ENCODE peak calls at places on chromosomes 16 and 17, in seven cellular contexts. One of them, this sample, is unnamed.

GRCh38 chr17:73697872-73698271 is 53.6 kb upstream of the SDK2 start:
- DNase-seq in neuronal stem cell: no peak
- DNase-seq in H1: peak
- DNase-seq in mesendoderm: peak
- DNase-seq in IMR-90: no peak
- DNase-seq in H9: peak
- DNase-seq in trophoblast cell: no peak
- DNase-seq in this sample: no peak

GRCh38 chr17:43534909-43535308 is 11.2 kb downstream of the ETV4 start:
- DNase-seq in IMR-90: no peak
- DNase-seq in mesendoderm: no peak
- DNase-seq in H9: no peak
- DNase-seq in H1: no peak
- DNase-seq in trophoblast cell: no peak
- DNase-seq in neuronal stem cell: no peak
- DNase-seq in this sample: no peak

GRCh38 chr16:82653550-82654511 is 27.1 kb downstream of the CDH13 start:
- DNase-seq in trophoblast cell: no peak
- DNase-seq in neuronal stem cell: no peak
- DNase-seq in H1: no peak
- DNase-seq in H9: no peak
- DNase-seq in IMR-90: peak
- DNase-seq in mesendoderm: peak
- DNase-seq in this sample: peak

GRCh38 chr16:4674926-4675530 is 18.3 kb upstream of the NUDT16L1 start:
- DNase-seq in IMR-90: no peak
- DNase-seq in mesendoderm: no peak
- DNase-seq in H1: no peak
- DNase-seq in H9: no peak
- DNase-seq in neuronal stem cell: no peak
- DNase-seq in trophoblast cell: no peak
- DNase-seq in this sample: no peak

GRCh38 chr17:7046127-7046724 is 2.3 kb upstream of the SLC16A11 start:
- DNase-seq in H1: peak
- DNase-seq in H9: peak
- DNase-seq in mesendoderm: peak
- DNase-seq in neuronal stem cell: no peak
- DNase-seq in trophoblast cell: peak
- DNase-seq in IMR-90: no peak
- DNase-seq in this sample: peak

GRCh38 chr17:71757956-71758355 is 362.9 kb upstream of the SOX9 start:
- DNase-seq in H1: no peak
- DNase-seq in neuronal stem cell: no peak
- DNase-seq in IMR-90: no peak
- DNase-seq in mesendoderm: no peak
- DNase-seq in trophoblast cell: no peak
- DNase-seq in H9: no peak
- DNase-seq in this sample: no peak

GRCh38 chr17:6279659-6280058 is 155.3 kb downstream of the AIPL1 start:
- DNase-seq in IMR-90: no peak
- DNase-seq in neuronal stem cell: no peak
- DNase-seq in trophoblast cell: peak
- DNase-seq in mesendoderm: peak
- DNase-seq in H1: peak
- DNase-seq in H9: peak
- DNase-seq in this sample: no peak

GRCh38 chr17:75155191-75155601 is 884 bp upstream of the JPT1 start:
- DNase-seq in neuronal stem cell: no peak
- DNase-seq in H9: peak
- DNase-seq in H1: no peak
- DNase-seq in mesendoderm: peak
- DNase-seq in trophoblast cell: peak
- DNase-seq in IMR-90: no peak
- DNase-seq in this sample: peak

GRCh38 chr16:84347161-84347560 is 21.2 kb upstream of the ATP2C2 start:
- DNase-seq in H1: no peak
- DNase-seq in neuronal stem cell: no peak
- DNase-seq in trophoblast cell: no peak
- DNase-seq in mesendoderm: no peak
- DNase-seq in H9: no peak
- DNase-seq in IMR-90: no peak
- DNase-seq in this sample: no peak

GRCh38 chr17:58181796-58182195 is 10.7 kb upstream of the EPX start:
- DNase-seq in H9: no peak
- DNase-seq in mesendoderm: no peak
- DNase-seq in IMR-90: no peak
- DNase-seq in neuronal stem cell: no peak
- DNase-seq in trophoblast cell: no peak
- DNase-seq in H1: no peak
- DNase-seq in this sample: no peak

GRCh38 chr16:86355538-86355937 is 154.8 kb upstream of the FOXF1 start:
- DNase-seq in trophoblast cell: no peak
- DNase-seq in H9: no peak
- DNase-seq in H1: no peak
- DNase-seq in IMR-90: peak
- DNase-seq in neuronal stem cell: no peak
- DNase-seq in mesendoderm: no peak
- DNase-seq in this sample: peak

GRCh38 chr17:65181237-65182061 is 44.3 kb downstream of the RGS9 start:
- DNase-seq in IMR-90: no peak
- DNase-seq in mesendoderm: no peak
- DNase-seq in H1: no peak
- DNase-seq in H9: no peak
- DNase-seq in neuronal stem cell: no peak
- DNase-seq in trophoblast cell: no peak
- DNase-seq in this sample: no peak

GRCh38 chr16:87918314-87918713 is 18.0 kb downstream of the CA5A start:
- DNase-seq in trophoblast cell: no peak
- DNase-seq in IMR-90: no peak
- DNase-seq in mesendoderm: no peak
- DNase-seq in H1: no peak
- DNase-seq in neuronal stem cell: no peak
- DNase-seq in H9: no peak
- DNase-seq in this sample: no peak

GRCh38 chr16:85090873-85091521 is 21.3 kb downstream of the CIBAR2 start:
- DNase-seq in H9: no peak
- DNase-seq in IMR-90: no peak
- DNase-seq in neuronal stem cell: no peak
- DNase-seq in mesendoderm: no peak
- DNase-seq in H1: no peak
- DNase-seq in trophoblast cell: no peak
- DNase-seq in this sample: peak

GRCh38 chr17:19016297-19016696 is 11.7 kb upstream of the FAM83G start:
- DNase-seq in H9: no peak
- DNase-seq in IMR-90: no peak
- DNase-seq in neuronal stem cell: no peak
- DNase-seq in trophoblast cell: no peak
- DNase-seq in mesendoderm: no peak
- DNase-seq in H1: no peak
- DNase-seq in this sample: no peak

GRCh38 chr17:57532556-57532955 is 212.5 kb downstream of the CCDC182 start:
- DNase-seq in trophoblast cell: no peak
- DNase-seq in neuronal stem cell: no peak
- DNase-seq in H9: no peak
- DNase-seq in IMR-90: no peak
- DNase-seq in H1: no peak
- DNase-seq in mesendoderm: no peak
- DNase-seq in this sample: no peak

GRCh38 chr17:19415806-19416775 is 5.1 kb downstream of the RNF112 start:
- DNase-seq in H9: no peak
- DNase-seq in mesendoderm: no peak
- DNase-seq in trophoblast cell: no peak
- DNase-seq in IMR-90: no peak
- DNase-seq in H1: no peak
- DNase-seq in neuronal stem cell: no peak
- DNase-seq in this sample: no peak

GRCh38 chr16:5571446-5571845 is 473.9 kb upstream of the EEF2KMT start:
- DNase-seq in H9: no peak
- DNase-seq in trophoblast cell: no peak
- DNase-seq in IMR-90: no peak
- DNase-seq in neuronal stem cell: no peak
- DNase-seq in mesendoderm: no peak
- DNase-seq in H1: no peak
- DNase-seq in this sample: no peak

GRCh38 chr17:39178516-39178915 is 12.6 kb upstream of the ARL5C start:
- DNase-seq in H1: no peak
- DNase-seq in mesendoderm: no peak
- DNase-seq in neuronal stem cell: no peak
- DNase-seq in IMR-90: no peak
- DNase-seq in trophoblast cell: no peak
- DNase-seq in H9: no peak
- DNase-seq in this sample: peak

GRCh38 chr17:33777674-33778073 is 477.4 kb upstream of the CCL2 start:
- DNase-seq in H1: no peak
- DNase-seq in trophoblast cell: no peak
- DNase-seq in mesendoderm: no peak
- DNase-seq in H9: no peak
- DNase-seq in IMR-90: no peak
- DNase-seq in neuronal stem cell: no peak
- DNase-seq in this sample: no peak

GRCh38 chr17:65037157-65037556 is 19.4 kb downstream of the GNA13 start:
- DNase-seq in IMR-90: no peak
- DNase-seq in neuronal stem cell: no peak
- DNase-seq in H1: no peak
- DNase-seq in trophoblast cell: no peak
- DNase-seq in mesendoderm: no peak
- DNase-seq in H9: no peak
- DNase-seq in this sample: no peak

GRCh38 chr16:8621221-8621571 is 302 bp upstream of the METTL22 start:
- DNase-seq in H9: no peak
- DNase-seq in mesendoderm: no peak
- DNase-seq in trophoblast cell: no peak
- DNase-seq in H1: no peak
- DNase-seq in neuronal stem cell: no peak
- DNase-seq in IMR-90: no peak
- DNase-seq in this sample: no peak
- H2BK5ac ChIP-seq in H9: no peak
- H2BK5ac ChIP-seq in mesendoderm: no peak
- H2BK5ac ChIP-seq in trophoblast cell: no peak
- H2BK5ac ChIP-seq in H1: peak
- H2BK5ac ChIP-seq in neuronal stem cell: no peak
- H2BK5ac ChIP-seq in IMR-90: no peak
- H2BK5ac ChIP-seq in this sample: no peak

GRCh38 chr17:59487161-59487873 is 78.1 kb upstream of the DHX40 start:
- DNase-seq in mesendoderm: no peak
- DNase-seq in H9: no peak
- DNase-seq in neuronal stem cell: no peak
- DNase-seq in H1: no peak
- DNase-seq in trophoblast cell: no peak
- DNase-seq in IMR-90: no peak
- DNase-seq in this sample: no peak
- H2BK5ac ChIP-seq in mesendoderm: no peak
- H2BK5ac ChIP-seq in H9: no peak
- H2BK5ac ChIP-seq in neuronal stem cell: no peak
- H2BK5ac ChIP-seq in H1: no peak
- H2BK5ac ChIP-seq in trophoblast cell: no peak
- H2BK5ac ChIP-seq in IMR-90: no peak
- H2BK5ac ChIP-seq in this sample: no peak

GRCh38 chr17:29667969-29668368 is 45.3 kb upstream of the CORO6 start:
- DNase-seq in H1: no peak
- DNase-seq in trophoblast cell: no peak
- DNase-seq in H9: no peak
- DNase-seq in mesendoderm: peak
- DNase-seq in neuronal stem cell: no peak
- DNase-seq in IMR-90: no peak
- DNase-seq in this sample: no peak
- H2BK5ac ChIP-seq in H1: no peak
- H2BK5ac ChIP-seq in trophoblast cell: no peak
- H2BK5ac ChIP-seq in H9: no peak
- H2BK5ac ChIP-seq in mesendoderm: no peak
- H2BK5ac ChIP-seq in neuronal stem cell: no peak
- H2BK5ac ChIP-seq in IMR-90: no peak
- H2BK5ac ChIP-seq in this sample: no peak

GRCh38 chr17:81417879-81418709 is 22.8 kb downstream of the BAHCC1 start:
- DNase-seq in trophoblast cell: no peak
- DNase-seq in mesendoderm: no peak
- DNase-seq in H1: no peak
- DNase-seq in IMR-90: no peak
- DNase-seq in H9: no peak
- DNase-seq in neuronal stem cell: no peak
- DNase-seq in this sample: no peak

GRCh38 chr17:81415681-81416080 is 20.4 kb downstream of the BAHCC1 start:
- DNase-seq in H9: no peak
- DNase-seq in trophoblast cell: no peak
- DNase-seq in H1: no peak
- DNase-seq in neuronal stem cell: no peak
- DNase-seq in IMR-90: no peak
- DNase-seq in mesendoderm: no peak
- DNase-seq in this sample: no peak

GRCh38 chr17:81414751-81415516 is 19.7 kb downstream of the BAHCC1 start:
- DNase-seq in H9: no peak
- DNase-seq in H1: no peak
- DNase-seq in mesendoderm: no peak
- DNase-seq in neuronal stem cell: no peak
- DNase-seq in trophoblast cell: no peak
- DNase-seq in IMR-90: no peak
- DNase-seq in this sample: no peak

GRCh38 chr17:81417049-81417878 is 22.0 kb downstream of the BAHCC1 start:
- DNase-seq in mesendoderm: no peak
- DNase-seq in trophoblast cell: no peak
- DNase-seq in neuronal stem cell: no peak
- DNase-seq in H9: no peak
- DNase-seq in IMR-90: no peak
- DNase-seq in H1: no peak
- DNase-seq in this sample: no peak

DNA sequence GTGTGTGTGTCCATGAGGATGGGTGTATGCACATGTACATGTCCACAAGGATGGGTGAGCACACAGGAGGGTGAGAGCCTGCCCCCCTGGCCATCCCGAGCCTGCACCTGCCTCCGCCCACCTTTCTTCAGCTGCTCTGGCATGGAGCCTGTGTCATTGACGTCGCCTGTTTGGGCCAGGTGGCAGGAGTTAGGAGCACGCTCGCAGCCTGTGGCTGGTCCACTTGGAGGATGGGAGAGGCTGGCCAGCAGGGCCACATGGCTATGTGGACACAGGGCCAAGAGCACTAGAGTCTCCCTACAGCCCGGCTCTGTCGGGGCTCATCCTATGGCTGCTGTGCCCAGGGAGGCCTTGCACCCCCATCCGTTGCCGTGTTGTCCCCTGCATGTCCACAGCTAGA is 21.4 kb downstream of the BAHCC1 start:
- DNase-seq in neuronal stem cell: no peak
- DNase-seq in H9: no peak
- DNase-seq in H1: no peak
- DNase-seq in mesendoderm: no peak
- DNase-seq in trophoblast cell: no peak
- DNase-seq in IMR-90: no peak
- DNase-seq in this sample: no peak
- H2BK5ac ChIP-seq in neuronal stem cell: peak
- H2BK5ac ChIP-seq in H9: no peak
- H2BK5ac ChIP-seq in H1: peak
- H2BK5ac ChIP-seq in mesendoderm: no peak
- H2BK5ac ChIP-seq in trophoblast cell: no peak
- H2BK5ac ChIP-seq in IMR-90: no peak
- H2BK5ac ChIP-seq in this sample: no peak

This sample was measured in mesenchymal stem cell.